ENCODE peak calls at places on chromosomes 2 and 18, in six cellular contexts. One of them, this sample, is unnamed. For H3K36me3 and H3K9me3, the result is how much of the 10 kb centered on the place peaks cover.

GRCh38 chr2:46770622-46771021 is 145.0 kb downstream of the MCFD2 start:
- DNase-seq in upper lobe of right lung: no peak
- DNase-seq in GM23248: peak
- DNase-seq in neural progenitor cell: no peak
- DNase-seq in MM.1S: no peak
- DNase-seq in body of pancreas: no peak
- DNase-seq in this sample: no peak

GRCh38 chr18:74532511-74533025 is 1.7 kb upstream of the CNDP1 start:
- DNase-seq in upper lobe of right lung: peak
- DNase-seq in GM23248: no peak
- DNase-seq in neural progenitor cell: no peak
- DNase-seq in MM.1S: no peak
- DNase-seq in body of pancreas: no peak
- DNase-seq in this sample: no peak

GRCh38 chr2:42567806-42568429 is 514 bp upstream of the MTA3 start:
- DNase-seq in upper lobe of right lung: no peak
- DNase-seq in GM23248: peak
- DNase-seq in neural progenitor cell: peak
- DNase-seq in MM.1S: no peak
- DNase-seq in body of pancreas: peak
- DNase-seq in this sample: peak

GRCh38 chr2:15808221-15808574 is 132.2 kb upstream of the MYCN start:
- DNase-seq in upper lobe of right lung: no peak
- DNase-seq in GM23248: no peak
- DNase-seq in neural progenitor cell: peak
- DNase-seq in MM.1S: no peak
- DNase-seq in body of pancreas: no peak
- DNase-seq in this sample: peak

GRCh38 chr2:188378551-188378950 is 86.9 kb downstream of the GULP1 start:
- DNase-seq in upper lobe of right lung: no peak
- DNase-seq in GM23248: no peak
- DNase-seq in neural progenitor cell: no peak
- DNase-seq in MM.1S: no peak
- DNase-seq in body of pancreas: no peak
- DNase-seq in this sample: no peak

GRCh38 chr2:3079466-3079865 is 298.2 kb downstream of the EIPR1 start:
- DNase-seq in upper lobe of right lung: no peak
- DNase-seq in GM23248: no peak
- DNase-seq in neural progenitor cell: no peak
- DNase-seq in MM.1S: no peak
- DNase-seq in body of pancreas: no peak
- DNase-seq in this sample: no peak

GRCh38 chr2:213151437-213152064 is at the start of gene IKZF2:
- DNase-seq in upper lobe of right lung: peak
- DNase-seq in GM23248: peak
- DNase-seq in neural progenitor cell: peak
- DNase-seq in MM.1S: peak
- DNase-seq in body of pancreas: peak
- DNase-seq in this sample: peak

GRCh38 chr18:27378396-27379094 is 193.4 kb upstream of the CHST9 start:
- DNase-seq in upper lobe of right lung: no peak
- DNase-seq in GM23248: peak
- DNase-seq in neural progenitor cell: no peak
- DNase-seq in MM.1S: no peak
- DNase-seq in body of pancreas: peak
- DNase-seq in this sample: peak

GRCh38 chr2:120433816-120434290 is 87.9 kb downstream of the INHBB start:
- DNase-seq in upper lobe of right lung: peak
- DNase-seq in GM23248: no peak
- DNase-seq in neural progenitor cell: no peak
- DNase-seq in MM.1S: no peak
- DNase-seq in body of pancreas: no peak
- DNase-seq in this sample: no peak

GRCh38 chr2:181309161-181309560 is 148.0 kb upstream of the ITGA4 start:
- DNase-seq in upper lobe of right lung: no peak
- DNase-seq in GM23248: no peak
- DNase-seq in neural progenitor cell: no peak
- DNase-seq in MM.1S: peak
- DNase-seq in body of pancreas: no peak
- DNase-seq in this sample: no peak

GRCh38 chr2:63192889-63193778 is 142.5 kb downstream of the OTX1 start:
- DNase-seq in upper lobe of right lung: no peak
- DNase-seq in GM23248: no peak
- DNase-seq in neural progenitor cell: no peak
- DNase-seq in MM.1S: no peak
- DNase-seq in body of pancreas: no peak
- DNase-seq in this sample: no peak

GRCh38 chr2:85814802-85815550 is 61.2 kb downstream of the ATOH8 start:
- DNase-seq in upper lobe of right lung: no peak
- DNase-seq in GM23248: no peak
- DNase-seq in neural progenitor cell: no peak
- DNase-seq in MM.1S: no peak
- DNase-seq in body of pancreas: peak
- DNase-seq in this sample: peak

GRCh38 chr2:190382851-190383250 is 25.3 kb upstream of the MFSD6 start:
- DNase-seq in upper lobe of right lung: no peak
- DNase-seq in GM23248: peak
- DNase-seq in neural progenitor cell: peak
- DNase-seq in MM.1S: peak
- DNase-seq in body of pancreas: no peak
- DNase-seq in this sample: no peak

GRCh38 chr2:200308421-200309295 is 2.2 kb downstream of the SPATS2L start:
- DNase-seq in upper lobe of right lung: no peak
- DNase-seq in GM23248: peak
- DNase-seq in neural progenitor cell: peak
- DNase-seq in MM.1S: no peak
- DNase-seq in body of pancreas: no peak
- DNase-seq in this sample: no peak

DNA sequence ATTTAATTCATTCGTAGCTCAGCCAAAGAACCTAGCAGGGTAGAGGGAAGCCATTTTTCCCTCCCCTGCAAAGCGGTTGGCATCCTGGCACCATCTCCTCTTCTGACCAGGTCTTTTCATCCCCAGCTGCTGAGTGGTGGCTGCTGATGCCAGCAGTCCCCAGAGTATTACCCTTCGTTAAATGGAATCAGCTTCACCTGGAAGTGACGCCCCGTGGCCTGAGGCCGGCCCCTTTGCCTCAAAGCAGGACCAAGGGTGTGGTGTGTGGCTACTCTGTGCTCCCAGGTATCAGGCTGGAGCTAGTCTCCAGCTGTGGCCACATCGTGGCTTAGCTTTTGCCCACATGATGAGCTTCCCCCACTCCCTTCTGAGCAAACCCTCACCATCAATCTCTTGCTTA is 12.3 kb upstream of the SP100 start:
- DNase-seq in upper lobe of right lung: no peak
- DNase-seq in GM23248: no peak
- DNase-seq in neural progenitor cell: no peak
- DNase-seq in MM.1S: no peak
- DNase-seq in body of pancreas: no peak
- DNase-seq in this sample: no peak
- H3K36me3 ChIP-seq in upper lobe of right lung: under half
- H3K36me3 ChIP-seq in GM23248: under half
- H3K36me3 ChIP-seq in neural progenitor cell: under half
- H3K36me3 ChIP-seq in MM.1S: under half
- H3K36me3 ChIP-seq in body of pancreas: under half
- H3K36me3 ChIP-seq in this sample: under half

GRCh38 chr2:237652181-237652580 is 24.8 kb downstream of the LRRFIP1 start:
- DNase-seq in upper lobe of right lung: no peak
- DNase-seq in GM23248: no peak
- DNase-seq in neural progenitor cell: no peak
- DNase-seq in MM.1S: no peak
- DNase-seq in body of pancreas: no peak
- DNase-seq in this sample: no peak

GRCh38 chr2:237651761-237652160 is 24.4 kb downstream of the LRRFIP1 start:
- DNase-seq in upper lobe of right lung: no peak
- DNase-seq in GM23248: no peak
- DNase-seq in neural progenitor cell: no peak
- DNase-seq in MM.1S: no peak
- DNase-seq in body of pancreas: no peak
- DNase-seq in this sample: no peak

GRCh38 chr2:237652854-237653253 is 25.5 kb downstream of the LRRFIP1 start:
- DNase-seq in upper lobe of right lung: no peak
- DNase-seq in GM23248: no peak
- DNase-seq in neural progenitor cell: no peak
- DNase-seq in MM.1S: no peak
- DNase-seq in body of pancreas: no peak
- DNase-seq in this sample: no peak

GRCh38 chr2:237657063-237657462 is 29.7 kb downstream of the LRRFIP1 start:
- DNase-seq in upper lobe of right lung: no peak
- DNase-seq in GM23248: no peak
- DNase-seq in neural progenitor cell: no peak
- DNase-seq in MM.1S: no peak
- DNase-seq in body of pancreas: no peak
- DNase-seq in this sample: no peak

GRCh38 chr2:237653791-237654558 is 26.6 kb downstream of the LRRFIP1 start:
- DNase-seq in upper lobe of right lung: no peak
- DNase-seq in GM23248: no peak
- DNase-seq in neural progenitor cell: no peak
- DNase-seq in MM.1S: no peak
- DNase-seq in body of pancreas: no peak
- DNase-seq in this sample: no peak
- H3K9me3 ChIP-seq in upper lobe of right lung: under half
- H3K9me3 ChIP-seq in GM23248: under half
- H3K9me3 ChIP-seq in neural progenitor cell: under half
- H3K9me3 ChIP-seq in MM.1S: under half
- H3K9me3 ChIP-seq in body of pancreas: under half
- H3K9me3 ChIP-seq in this sample: under half

GRCh38 chr2:233189032-233189431 is 62.4 kb upstream of the ATG16L1 start:
- DNase-seq in upper lobe of right lung: no peak
- DNase-seq in GM23248: no peak
- DNase-seq in neural progenitor cell: peak
- DNase-seq in MM.1S: no peak
- DNase-seq in body of pancreas: no peak
- DNase-seq in this sample: no peak
- H3K36me3 ChIP-seq in upper lobe of right lung: under half
- H3K36me3 ChIP-seq in GM23248: under half
- H3K36me3 ChIP-seq in neural progenitor cell: under half
- H3K36me3 ChIP-seq in MM.1S: under half
- H3K36me3 ChIP-seq in body of pancreas: under half
- H3K36me3 ChIP-seq in this sample: under half

GRCh38 chr2:173326806-173327205 is 27.9 kb upstream of the CDCA7 start:
- DNase-seq in upper lobe of right lung: no peak
- DNase-seq in GM23248: peak
- DNase-seq in neural progenitor cell: no peak
- DNase-seq in MM.1S: no peak
- DNase-seq in body of pancreas: no peak
- DNase-seq in this sample: no peak

GRCh38 chr2:173323371-173323770 is 31.3 kb upstream of the CDCA7 start:
- DNase-seq in upper lobe of right lung: no peak
- DNase-seq in GM23248: no peak
- DNase-seq in neural progenitor cell: no peak
- DNase-seq in MM.1S: no peak
- DNase-seq in body of pancreas: no peak
- DNase-seq in this sample: no peak

DNA sequence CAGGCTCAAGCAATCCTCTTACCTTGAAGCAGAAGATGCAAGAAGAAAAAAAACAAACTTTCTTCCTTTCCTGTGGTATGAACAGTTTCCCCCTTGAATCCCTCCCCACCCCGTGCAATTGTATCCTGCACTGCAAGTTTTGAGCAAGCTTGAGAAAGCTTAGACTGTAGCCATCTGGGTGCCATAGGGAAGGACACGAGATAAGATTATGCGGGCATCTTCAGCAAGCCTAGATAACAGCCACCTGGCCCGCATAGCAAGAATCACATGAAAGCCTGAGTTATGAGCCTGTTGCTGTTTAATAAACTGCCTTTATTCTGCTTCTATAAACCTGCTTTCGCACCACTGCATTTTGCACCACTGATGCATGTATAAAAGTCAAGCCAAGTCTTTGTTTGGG is 27.3 kb upstream of the CDCA7 start:
- DNase-seq in upper lobe of right lung: no peak
- DNase-seq in GM23248: no peak
- DNase-seq in neural progenitor cell: no peak
- DNase-seq in MM.1S: no peak
- DNase-seq in body of pancreas: no peak
- DNase-seq in this sample: no peak
- H3K9me3 ChIP-seq in upper lobe of right lung: under half
- H3K9me3 ChIP-seq in GM23248: under half
- H3K9me3 ChIP-seq in neural progenitor cell: under half
- H3K9me3 ChIP-seq in MM.1S: under half
- H3K9me3 ChIP-seq in body of pancreas: under half
- H3K9me3 ChIP-seq in this sample: under half

GRCh38 chr2:196159223-196159892 is 12.0 kb downstream of the STK17B start:
- DNase-seq in upper lobe of right lung: no peak
- DNase-seq in GM23248: no peak
- DNase-seq in neural progenitor cell: no peak
- DNase-seq in MM.1S: no peak
- DNase-seq in body of pancreas: no peak
- DNase-seq in this sample: no peak
- H3K36me3 ChIP-seq in upper lobe of right lung: under half
- H3K36me3 ChIP-seq in GM23248: under half
- H3K36me3 ChIP-seq in neural progenitor cell: under half
- H3K36me3 ChIP-seq in MM.1S: under half
- H3K36me3 ChIP-seq in body of pancreas: under half
- H3K36me3 ChIP-seq in this sample: half or more

DNA sequence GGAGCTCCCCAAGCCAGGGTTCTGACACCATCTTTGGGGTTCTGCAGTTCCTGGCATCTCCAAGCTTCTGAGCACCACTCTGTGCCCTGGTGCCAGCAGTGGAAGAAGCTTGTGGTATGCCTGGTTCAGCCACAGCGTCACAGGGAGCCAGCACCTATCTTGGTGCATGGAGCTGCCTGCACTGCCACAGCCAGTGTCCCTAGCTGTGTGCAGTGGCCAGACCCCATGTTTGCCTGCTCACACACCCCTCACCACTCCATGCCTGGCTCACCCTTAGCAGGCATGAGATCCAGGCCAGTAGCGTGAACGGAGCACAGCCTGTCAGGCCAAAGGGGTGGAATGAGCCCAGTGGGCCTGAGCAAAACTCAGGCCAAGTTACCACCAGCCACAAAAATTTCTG is 290.2 kb upstream of the LRATD1 start:
- DNase-seq in upper lobe of right lung: no peak
- DNase-seq in GM23248: no peak
- DNase-seq in neural progenitor cell: no peak
- DNase-seq in MM.1S: no peak
- DNase-seq in body of pancreas: no peak
- DNase-seq in this sample: no peak
- H3K9me3 ChIP-seq in upper lobe of right lung: under half
- H3K9me3 ChIP-seq in GM23248: under half
- H3K9me3 ChIP-seq in neural progenitor cell: under half
- H3K9me3 ChIP-seq in MM.1S: under half
- H3K9me3 ChIP-seq in body of pancreas: under half
- H3K9me3 ChIP-seq in this sample: under half

GRCh38 chr2:152920846-152921245 is 202.4 kb downstream of the ARL6IP6 start:
- DNase-seq in upper lobe of right lung: no peak
- DNase-seq in GM23248: peak
- DNase-seq in neural progenitor cell: no peak
- DNase-seq in MM.1S: no peak
- DNase-seq in body of pancreas: no peak
- DNase-seq in this sample: peak
- H3K36me3 ChIP-seq in upper lobe of right lung: under half
- H3K36me3 ChIP-seq in GM23248: under half
- H3K36me3 ChIP-seq in neural progenitor cell: under half
- H3K36me3 ChIP-seq in MM.1S: under half
- H3K36me3 ChIP-seq in body of pancreas: under half
- H3K36me3 ChIP-seq in this sample: under half

GRCh38 chr2:89820248-89820647 is 1128.8 kb downstream of the RPIA start:
- DNase-seq in upper lobe of right lung: no peak
- DNase-seq in GM23248: no peak
- DNase-seq in neural progenitor cell: no peak
- DNase-seq in MM.1S: no peak
- DNase-seq in body of pancreas: no peak
- DNase-seq in this sample: no peak
- H3K9me3 ChIP-seq in upper lobe of right lung: half or more
- H3K9me3 ChIP-seq in GM23248: under half
- H3K9me3 ChIP-seq in neural progenitor cell: half or more
- H3K9me3 ChIP-seq in MM.1S: under half
- H3K9me3 ChIP-seq in body of pancreas: under half
- H3K9me3 ChIP-seq in this sample: under half